ENCODE peak calls at places on chromosomes 7 and 10, in nine cellular contexts. D, T, S, F, G, Y, B, A and M are unnamed samples.

GRCh38 chr7:16891874-16892620 is 10.3 kb upstream of the AGR3 start:
- DNase-seq in D (no peak), T (no peak), S (no peak), F (no peak), G (no peak), Y (no peak), B (no peak), A (no peak), M (no peak)

GRCh38 chr7:24572421-24573007 is 738 bp upstream of the PALS2 start:
- DNase-seq in D (peak), T (no peak), S (peak), F (peak), G (no peak), Y (peak), B (peak), A (peak), M (peak)

GRCh38 chr10:119059557-119059956 is 21.1 kb downstream of the EIF3A start:
- DNase-seq in D (no peak), T (no peak), S (no peak), F (no peak), G (no peak), Y (no peak), B (no peak), A (no peak), M (no peak)

GRCh38 chr7:43647314-43647691 is 64.4 kb downstream of the STK17A start:
- DNase-seq in D (peak), T (peak), S (no peak), F (no peak), G (no peak), Y (peak), B (no peak), A (peak), M (peak)

GRCh38 chr10:102599565-102600327 is 44.5 kb upstream of the TRIM8 start:
- DNase-seq in D (peak), T (no peak), S (no peak), F (no peak), G (no peak), Y (no peak), B (no peak), A (no peak), M (no peak)

GRCh38 chr7:143046334-143046935 is 5.7 kb upstream of the OR6V1 start:
- DNase-seq in D (no peak), T (no peak), S (no peak), F (no peak), G (no peak), Y (no peak), B (no peak), A (no peak), M (no peak)

GRCh38 chr10:72375585-72375984 is 20.9 kb upstream of the DNAJB12 start:
- DNase-seq in D (peak), T (no peak), S (no peak), F (no peak), G (no peak), Y (no peak), B (peak), A (no peak), M (no peak)

GRCh38 chr10:122206471-122207065 is 64.5 kb upstream of the BTBD16 start:
- DNase-seq in D (peak), T (no peak), S (no peak), F (no peak), G (no peak), Y (no peak), B (no peak), A (peak), M (no peak)

GRCh38 chr7:64888561-64888900 is 14.5 kb upstream of the ZNF273 start:
- DNase-seq in D (no peak), T (no peak), S (no peak), F (no peak), G (no peak), Y (no peak), B (no peak), A (no peak), M (no peak)

GRCh38 chr10:91051834-91052233 is 130.9 kb upstream of the ANKRD1 start:
- DNase-seq in D (peak), T (no peak), S (no peak), F (no peak), G (no peak), Y (no peak), B (no peak), A (no peak), M (peak)

GRCh38 chr10:91046891-91047290 is 126.0 kb upstream of the ANKRD1 start:
- DNase-seq in D (no peak), T (no peak), S (no peak), F (no peak), G (no peak), Y (no peak), B (no peak), A (peak), M (no peak)

GRCh38 chr10:91050371-91051034 is 129.6 kb upstream of the ANKRD1 start:
- DNase-seq in D (no peak), T (no peak), S (no peak), F (no peak), G (no peak), Y (no peak), B (no peak), A (no peak), M (no peak)

GRCh38 chr10:91049961-91050360 is 129.1 kb upstream of the ANKRD1 start:
- DNase-seq in D (peak), T (no peak), S (no peak), F (no peak), G (no peak), Y (no peak), B (no peak), A (no peak), M (no peak)

DNA sequence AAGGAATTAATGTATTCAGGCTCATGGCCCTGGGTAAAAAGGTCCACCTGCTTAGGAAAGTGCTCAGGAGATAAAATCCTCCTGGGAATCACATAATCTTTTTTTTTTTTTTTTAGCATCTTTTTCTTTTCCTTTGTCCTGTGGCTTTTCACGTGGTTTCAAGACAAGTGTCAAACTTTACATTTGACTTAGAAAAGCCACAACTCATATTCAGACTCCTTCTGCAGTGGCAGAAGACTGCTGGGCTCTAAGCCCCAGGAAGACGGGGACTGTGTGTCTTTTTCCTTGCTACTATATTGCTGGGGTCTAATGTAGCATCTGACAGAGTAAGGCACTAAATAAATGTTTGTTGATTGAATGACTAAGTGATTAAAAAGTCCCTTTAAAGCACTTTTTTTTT is 127.5 kb upstream of the ANKRD1 start:
- DNase-seq in D (no peak), T (no peak), S (no peak), F (no peak), G (no peak), Y (no peak), B (no peak), A (no peak), M (no peak)
- H3K4me3 ChIP-seq in D (no peak), T (no peak), S (no peak), F (no peak), G (no peak), Y (no peak), B (no peak), A (no peak), M (no peak)

GRCh38 chr10:110409926-110410325 is 87.8 kb upstream of the DUSP5 start:
- DNase-seq in D (no peak), T (no peak), S (no peak), F (no peak), G (no peak), Y (no peak), B (no peak), A (no peak), M (no peak)
- H3K4me3 ChIP-seq in D (no peak), T (no peak), S (no peak), F (no peak), G (no peak), Y (no peak), B (no peak), A (no peak), M (no peak)

DNA sequence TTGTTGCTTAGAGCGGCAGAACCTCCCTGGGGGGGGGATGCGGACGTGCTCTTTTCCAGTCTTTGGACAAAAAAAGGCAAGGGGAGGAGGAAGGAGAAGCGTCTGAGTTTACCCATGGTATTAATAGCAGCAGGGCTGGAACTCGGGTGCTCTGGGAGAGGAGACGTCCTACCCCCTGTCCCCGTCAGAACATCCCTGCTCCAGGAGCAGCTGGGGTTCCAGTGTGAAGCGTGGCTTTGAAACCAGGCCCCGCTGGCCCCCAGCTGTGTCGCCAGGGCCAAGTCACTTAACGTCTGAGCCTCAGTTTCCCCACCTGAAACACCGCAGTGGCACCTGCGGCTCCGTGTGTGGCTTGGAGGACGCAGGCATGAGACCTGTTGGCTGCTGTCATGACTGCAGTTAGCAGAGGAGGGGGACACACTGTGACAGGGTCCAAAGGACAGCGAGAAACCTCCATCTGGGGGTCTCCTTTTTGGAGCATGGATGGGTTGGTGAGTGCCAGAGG is 1.4 kb downstream of the AMZ1 start:
- DNase-seq in D (no peak), T (no peak), S (no peak), F (no peak), G (no peak), Y (no peak), B (no peak), A (no peak), M (no peak)
- H3K4me3 ChIP-seq in D (no peak), T (no peak), S (no peak), F (no peak), G (no peak), Y (no peak), B (no peak), A (peak), M (no peak)

DNA sequence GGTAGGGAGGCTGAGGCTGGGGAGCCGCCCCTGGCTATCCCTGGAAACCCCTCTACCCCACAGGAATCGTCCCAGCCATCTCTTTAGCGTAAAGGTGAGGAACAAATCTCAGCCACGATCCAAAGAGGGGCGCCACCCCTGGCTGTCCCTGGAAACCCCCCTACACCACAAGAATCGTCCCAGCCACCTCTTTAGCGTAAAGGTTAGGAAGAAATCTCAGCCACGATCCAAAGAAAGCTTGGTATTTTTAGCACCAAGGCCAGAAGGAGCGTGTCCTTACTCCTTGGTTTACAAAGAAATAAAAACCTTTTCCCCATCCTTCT is 757 bp upstream of the TSPAN14 start:
- DNase-seq in D (no peak), T (no peak), S (no peak), F (no peak), G (no peak), Y (no peak), B (no peak), A (no peak), M (peak)
- H3K4me3 ChIP-seq in D (peak), T (peak), S (peak), F (no peak), G (peak), Y (peak), B (peak), A (peak), M (no peak)

DNA sequence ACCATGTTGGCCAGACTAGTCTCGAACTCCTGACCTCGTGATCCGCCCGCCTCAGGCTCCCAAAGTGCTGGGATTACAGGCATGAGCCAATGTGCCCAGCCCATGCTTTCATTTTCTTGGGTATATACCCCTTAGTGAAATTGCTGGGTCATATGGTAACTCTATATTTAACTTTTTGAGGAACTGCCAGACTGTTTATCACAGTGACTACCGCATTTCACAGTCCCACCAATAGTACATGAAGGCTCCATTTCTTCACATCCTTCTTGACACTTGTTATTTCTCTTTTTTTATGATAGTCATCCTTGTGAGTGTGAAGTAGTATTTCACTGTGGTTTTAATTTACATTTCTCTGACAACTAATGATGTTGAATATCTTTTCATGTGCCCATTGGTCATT is 134.0 kb downstream of the SUGCT start:
- DNase-seq in D (no peak), T (no peak), S (no peak), F (no peak), G (no peak), Y (no peak), B (no peak), A (no peak), M (no peak)
- H3K4me3 ChIP-seq in D (no peak), T (no peak), S (no peak), F (no peak), G (no peak), Y (no peak), B (no peak), A (no peak), M (no peak)

DNA sequence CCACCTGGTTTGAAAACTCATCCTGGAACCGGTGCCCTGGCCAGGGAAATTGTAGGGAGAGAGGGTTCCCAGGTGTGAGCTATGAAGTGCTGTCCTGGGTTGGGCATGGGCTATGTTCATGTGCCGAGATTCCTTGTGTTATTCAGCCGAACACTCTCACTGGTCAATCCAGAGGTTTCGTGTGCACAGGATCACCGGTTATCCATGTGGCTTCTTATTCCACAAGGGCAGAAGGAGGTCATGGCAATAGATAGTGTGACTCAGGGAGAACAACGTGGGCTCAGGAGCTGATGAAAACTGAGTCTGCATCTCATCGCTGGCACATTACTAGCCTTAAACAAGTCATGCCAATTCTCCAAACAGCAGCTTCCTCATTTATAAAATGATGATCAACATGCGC is 64.4 kb upstream of the CREB5 start:
- DNase-seq in D (peak), T (peak), S (no peak), F (no peak), G (no peak), Y (no peak), B (no peak), A (no peak), M (no peak)
- H3K4me3 ChIP-seq in D (no peak), T (no peak), S (no peak), F (no peak), G (no peak), Y (no peak), B (no peak), A (no peak), M (no peak)

GRCh38 chr10:124741922-124742417 is 2.2 kb downstream of the FAM53B start:
- DNase-seq in D (no peak), T (no peak), S (no peak), F (no peak), G (no peak), Y (no peak), B (peak), A (no peak), M (peak)
- H3K4me3 ChIP-seq in D (no peak), T (peak), S (peak), F (no peak), G (peak), Y (peak), B (peak), A (peak), M (no peak)

GRCh38 chr7:70696139-70696782 is 435.7 kb upstream of the GALNT17 start:
- DNase-seq in D (peak), T (no peak), S (no peak), F (no peak), G (no peak), Y (no peak), B (no peak), A (peak), M (no peak)
- H3K4me3 ChIP-seq in D (peak), T (peak), S (no peak), F (no peak), G (peak), Y (peak), B (peak), A (peak), M (peak)

GRCh38 chr7:157599491-157599890 is 262.7 kb downstream of the DNAJB6 start:
- DNase-seq in D (no peak), T (no peak), S (no peak), F (peak), G (peak), Y (no peak), B (no peak), A (no peak), M (no peak)
- H3K4me3 ChIP-seq in D (no peak), T (no peak), S (no peak), F (no peak), G (no peak), Y (no peak), B (no peak), A (no peak), M (no peak)

GRCh38 chr7:128266891-128267839 is 26.1 kb downstream of the LEP start:
- DNase-seq in D (peak), T (peak), S (no peak), F (peak), G (no peak), Y (peak), B (peak), A (peak), M (no peak)
- H3K4me3 ChIP-seq in D (peak), T (peak), S (no peak), F (no peak), G (peak), Y (peak), B (peak), A (peak), M (no peak)